ENCODE peak calls at places on chromosomes 2 and 18, in five cellular contexts. G, C, Y, B and K are unnamed samples.

GRCh38 chr18:59846814-59847490 is 52.8 kb upstream of the PMAIP1 start:
- DNase-seq in G (peak; percentile 61), C (peak; percentile 61), Y (no peak), B (peak; percentile 26), K (no peak)

GRCh38 chr2:129337076-129337475 is 642.4 kb upstream of the RAB6C start:
- DNase-seq in G (no peak), C (no peak), Y (no peak), B (no peak), K (no peak)

GRCh38 chr2:74864728-74865722 is 31.1 kb downstream of the HK2 start:
- DNase-seq in G (peak; percentile 41), C (peak; percentile 72), Y (no peak), B (peak; percentile 45), K (no peak)

GRCh38 chr2:43084699-43085091 is 141.7 kb downstream of the ZFP36L2 start:
- DNase-seq in G (no peak), C (no peak), Y (no peak), B (peak; percentile 89), K (no peak)

GRCh38 chr2:10216677-10217498 is 85.8 kb upstream of the HPCAL1 start:
- DNase-seq in G (peak; percentile 58), C (no peak), Y (no peak), B (no peak), K (no peak)

GRCh38 chr2:225670111-225670974 is 270.8 kb downstream of the NYAP2 start:
- DNase-seq in G (peak; percentile 59), C (no peak), Y (peak; percentile 16), B (peak; percentile 60), K (no peak)

GRCh38 chr18:67072789-67073188 is 443.7 kb downstream of the DSEL start:
- DNase-seq in G (peak; percentile 9), C (no peak), Y (no peak), B (no peak), K (no peak)

GRCh38 chr2:28394331-28394877 is 1.7 kb downstream of the FOSL2 start:
- DNase-seq in G (peak; percentile 77), C (peak; percentile 46), Y (no peak), B (peak; percentile 76), K (no peak)

GRCh38 chr2:144453486-144454158 is 66.3 kb downstream of the ZEB2 start:
- DNase-seq in G (no peak), C (no peak), Y (no peak), B (peak; percentile 60), K (no peak)

GRCh38 chr2:62794791-62795190 is 89.3 kb downstream of the EHBP1 start:
- DNase-seq in G (peak; percentile 81), C (no peak), Y (no peak), B (peak; percentile 48), K (no peak)

GRCh38 chr18:45839415-45840395 is 14.2 kb downstream of the SIGLEC15 start:
- DNase-seq in G (peak; percentile 62), C (peak; percentile 37), Y (no peak), B (peak; percentile 80), K (no peak)

GRCh38 chr2:143473206-143473605 is 344.0 kb downstream of the ARHGAP15 start:
- DNase-seq in G (peak; percentile 74), C (no peak), Y (no peak), B (peak; percentile 62), K (no peak)

GRCh38 chr2:170170281-170171035 is 7.5 kb upstream of the MYO3B start:
- DNase-seq in G (no peak), C (no peak), Y (no peak), B (peak; percentile 39), K (no peak)

GRCh38 chr2:215423928-215424540 is 11.8 kb downstream of the FN1 start:
- DNase-seq in G (no peak), C (no peak), Y (no peak), B (peak; percentile 45), K (no peak)

GRCh38 chr2:96763511-96764252 is 3.0 kb downstream of the CNNM4 start:
- DNase-seq in G (peak; percentile 47), C (peak; percentile 45), Y (peak; percentile 57), B (no peak), K (no peak)

GRCh38 chr2:131031431-131031841 is 61.8 kb downstream of the FAM168B start:
- DNase-seq in G (no peak), C (no peak), Y (no peak), B (peak; percentile 16), K (peak; percentile 80)

GRCh38 chr2:239106971-239107370 is 259.1 kb downstream of the TWIST2 start:
- DNase-seq in G (no peak), C (no peak), Y (no peak), B (no peak), K (no peak)

GRCh38 chr2:2184549-2185249 is 146.4 kb downstream of the MYT1L start:
- DNase-seq in G (no peak), C (no peak), Y (no peak), B (no peak), K (peak; percentile 70)

GRCh38 chr2:25378731-25379490 is 37.2 kb upstream of the DNMT3A start:
- DNase-seq in G (peak; percentile 81), C (no peak), Y (no peak), B (peak; percentile 17), K (no peak)

GRCh38 chr2:80461505-80462197 is 157.1 kb upstream of the LRRTM1 start:
- DNase-seq in G (no peak), C (no peak), Y (no peak), B (no peak), K (no peak)

GRCh38 chr18:44715841-44716240 is 35.2 kb downstream of the SETBP1 start:
- DNase-seq in G (no peak), C (no peak), Y (no peak), B (peak; percentile 59), K (no peak)

GRCh38 chr2:185284696-185285095 is 453.9 kb upstream of the FSIP2 start:
- DNase-seq in G (no peak), C (no peak), Y (no peak), B (no peak), K (no peak)

GRCh38 chr18:3434685-3435084 is 15.3 kb upstream of the TGIF1 start:
- DNase-seq in G (no peak), C (no peak), Y (no peak), B (no peak), K (no peak)

GRCh38 chr2:1886405-1886992 is 142.2 kb upstream of the PXDN start:
- DNase-seq in G (peak; percentile 73), C (peak; percentile 14), Y (peak; percentile 71), B (peak; percentile 64), K (no peak)

GRCh38 chr2:31337197-31337596 is 77.3 kb downstream of the XDH start:
- DNase-seq in G (no peak), C (no peak), Y (no peak), B (no peak), K (no peak)

GRCh38 chr2:72859831-72860262 is 27.4 kb upstream of the SPR start:
- DNase-seq in G (peak; percentile 94), C (peak; percentile 77), Y (peak; percentile 69), B (peak; percentile 42), K (no peak)

GRCh38 chr2:8549273-8549922 is 132.5 kb upstream of the ID2 start:
- DNase-seq in G (no peak), C (no peak), Y (no peak), B (no peak), K (no peak)

GRCh38 chr2:8547284-8548064 is 134.4 kb upstream of the ID2 start:
- DNase-seq in G (no peak), C (no peak), Y (no peak), B (no peak), K (no peak)

GRCh38 chr2:8548871-8549221 is 133.0 kb upstream of the ID2 start:
- DNase-seq in G (no peak), C (no peak), Y (no peak), B (no peak), K (no peak)

GRCh38 chr2:8546319-8547283 is 135.3 kb upstream of the ID2 start:
- DNase-seq in G (no peak), C (no peak), Y (no peak), B (no peak), K (no peak)

GRCh38 chr2:8548065-8548870 is 133.6 kb upstream of the ID2 start:
- DNase-seq in G (no peak), C (no peak), Y (no peak), B (no peak), K (no peak)
- TF ChIP-seq CTCF in G (no peak), C (no peak), Y (no peak), B (no peak), K (no peak)

GRCh38 chr2:64936809-64937208 is 52.4 kb upstream of the SLC1A4 start:
- DNase-seq in G (no peak), C (no peak), Y (no peak), B (no peak), K (no peak)

GRCh38 chr2:64939332-64939917 is 49.8 kb upstream of the SLC1A4 start:
- DNase-seq in G (no peak), C (no peak), Y (no peak), B (no peak), K (no peak)

GRCh38 chr2:64937341-64938230 is 51.6 kb upstream of the SLC1A4 start:
- DNase-seq in G (no peak), C (no peak), Y (no peak), B (no peak), K (no peak)

GRCh38 chr2:64941143-64941542 is 48.1 kb upstream of the SLC1A4 start:
- DNase-seq in G (no peak), C (no peak), Y (no peak), B (no peak), K (no peak)

DNA sequence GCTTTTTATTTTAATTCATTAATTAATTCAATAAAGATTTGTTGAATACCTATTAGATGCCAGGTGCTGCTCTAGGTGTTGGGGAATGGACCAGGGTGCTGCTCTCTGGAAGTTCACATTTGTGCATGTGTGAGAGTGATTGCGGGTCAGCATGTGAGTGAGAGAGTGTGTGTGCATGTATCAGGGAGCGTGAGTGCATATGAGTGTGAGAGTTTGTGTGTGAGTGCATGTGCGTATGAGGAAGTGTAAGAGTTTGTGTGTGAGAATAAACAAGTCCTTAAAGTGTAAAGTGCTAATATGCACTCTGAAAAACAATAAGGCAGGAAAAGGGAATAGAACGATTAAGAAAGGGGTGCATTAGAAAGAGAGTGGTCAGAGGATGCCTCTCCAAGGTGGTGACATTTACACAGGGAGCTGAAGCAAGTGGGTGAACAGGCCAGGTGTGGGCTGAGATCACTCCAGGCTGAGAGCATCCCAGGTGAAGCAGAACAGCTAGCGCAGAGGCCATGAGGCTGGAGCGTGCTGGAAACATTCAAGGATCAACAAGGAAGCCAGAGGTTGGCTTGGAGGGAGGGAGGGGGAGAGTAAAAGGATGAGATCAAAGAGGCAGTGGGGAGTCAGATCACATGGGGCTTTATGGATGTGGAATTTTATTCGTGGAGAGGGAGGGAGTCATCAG is 50.5 kb upstream of the SLC1A4 start:
- DNase-seq in G (no peak), C (no peak), Y (no peak), B (no peak), K (no peak)
- TF ChIP-seq CTCF in G (no peak), C (no peak), Y (no peak), B (no peak), K (no peak)

GRCh38 chr2:191010887-191011885 is 2.8 kb downstream of the STAT1 start:
- DNase-seq in G (no peak), C (no peak), Y (no peak), B (no peak), K (no peak)

GRCh38 chr2:191006297-191006696 is 7.7 kb downstream of the STAT1 start:
- DNase-seq in G (no peak), C (no peak), Y (no peak), B (no peak), K (no peak)

GRCh38 chr2:191006997-191007604 is 6.9 kb downstream of the STAT1 start:
- DNase-seq in G (no peak), C (no peak), Y (no peak), B (no peak), K (no peak)

GRCh38 chr2:191009541-191010374 is 4.2 kb downstream of the STAT1 start:
- DNase-seq in G (peak; percentile 67), C (no peak), Y (no peak), B (peak; percentile 51), K (no peak)

GRCh38 chr2:191008286-191008685 is 5.7 kb downstream of the STAT1 start:
- DNase-seq in G (no peak), C (no peak), Y (no peak), B (no peak), K (no peak)
- TF ChIP-seq CTCF in G (no peak), C (no peak), Y (no peak), B (no peak), K (no peak)

GRCh38 chr2:183359867-183360266 is 235.6 kb downstream of the NUP35 start:
- DNase-seq in G (peak; percentile 33), C (no peak), Y (no peak), B (peak; percentile 6), K (no peak)
- TF ChIP-seq CTCF in G (peak; percentile 53), C (peak; percentile 39), Y (peak; percentile 29), B (peak; percentile 28), K (peak; percentile 50)